ENCODE peak calls at places on chromosomes 3 and 15, in four cellular contexts. V is CD8-positive, alpha-beta T cell; O is K562; W is ascending aorta. X is an unnamed sample.

GRCh38 chr3:123635220-123635619 is 50.4 kb upstream of the HACD2 start:
- DNase-seq in W (peak), V (no peak), O (no peak), X (no peak)

GRCh38 chr15:92077353-92078080 is 224.0 kb downstream of the SLCO3A1 start:
- DNase-seq in V (no peak), O (peak), W (peak), X (no peak)

GRCh38 chr15:99589801-99590200 is 24.0 kb downstream of the MEF2A start:
- DNase-seq in O (no peak), V (no peak), W (no peak), X (no peak)

GRCh38 chr3:8623741-8624140 is 20.9 kb downstream of the SSUH2 start:
- DNase-seq in V (no peak), W (no peak), O (no peak), X (no peak)

GRCh38 chr3:32176989-32177701 is 61.3 kb upstream of the CMTM8 start:
- DNase-seq in O (peak), V (no peak), W (no peak), X (no peak)

GRCh38 chr3:64188810-64189560 is 36.3 kb downstream of the PRICKLE2 start:
- DNase-seq in O (no peak), V (no peak), W (peak), X (peak)

GRCh38 chr3:31777092-31777491 is 204.0 kb downstream of the OSBPL10 start:
- DNase-seq in V (no peak), O (no peak), W (no peak), X (no peak)

GRCh38 chr3:53677406-53677805 is 168.8 kb downstream of the CHDH start:
- DNase-seq in V (no peak), W (no peak), O (peak), X (no peak)

GRCh38 chr3:3200632-3201212 is 21.2 kb upstream of the CRBN start:
- DNase-seq in V (no peak), W (peak), O (peak), X (no peak)

GRCh38 chr3:172678068-172678467 is 32.8 kb downstream of the NCEH1 start:
- DNase-seq in V (no peak), W (no peak), O (no peak), X (no peak)

GRCh38 chr3:46868948-46869347 is 5.7 kb upstream of the MYL3 start:
- DNase-seq in W (no peak), V (no peak), O (no peak), X (no peak)

GRCh38 chr3:137692803-137693431 is 71.2 kb upstream of the SOX14 start:
- DNase-seq in O (peak), V (no peak), W (no peak), X (no peak)

GRCh38 chr15:34733621-34734020 is 21.2 kb downstream of the GJD2 start:
- DNase-seq in V (no peak), O (no peak), W (no peak), X (no peak)

GRCh38 chr3:138686771-138687221 is 78.2 kb downstream of the FAIM start:
- DNase-seq in W (no peak), V (no peak), O (peak), X (peak)

GRCh38 chr3:19264424-19264823 is 116.1 kb downstream of the KCNH8 start:
- DNase-seq in V (no peak), W (no peak), O (no peak), X (no peak)

GRCh38 chr3:49867871-49868321 is 1.8 kb downstream of the CAMKV start:
- DNase-seq in W (no peak), V (no peak), O (peak), X (no peak)

GRCh38 chr3:24375947-24376384 is 118.7 kb downstream of the THRB start:
- DNase-seq in V (no peak), O (peak), W (no peak), X (no peak)

GRCh38 chr15:56608993-56609392 is 124.3 kb downstream of the ZNF280D start:
- DNase-seq in O (no peak), W (no peak), V (no peak), X (no peak)

DNA sequence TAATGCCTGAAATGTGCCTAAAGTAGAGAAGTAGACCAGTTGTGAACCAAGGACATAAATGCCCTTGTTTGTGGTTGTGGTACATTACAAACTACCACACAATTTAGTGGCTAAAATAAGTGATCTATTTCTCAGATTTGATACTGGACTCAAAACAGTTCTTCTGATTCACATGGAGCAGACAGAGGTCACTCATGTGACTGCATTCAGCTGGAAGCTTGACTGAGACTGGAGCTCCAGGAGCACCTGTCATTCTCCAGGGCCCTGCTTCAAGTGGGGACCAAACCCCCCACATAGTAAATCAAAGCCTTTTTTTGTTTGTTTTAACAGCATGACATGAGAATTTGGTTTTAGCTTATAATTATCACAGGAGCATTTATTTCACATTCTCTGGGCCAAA is 301.2 kb downstream of the OXSM start:
- DNase-seq in W (no peak), O (no peak), V (no peak), X (no peak)
- TF ChIP-seq CTCF in W (no peak), O (no peak), V (no peak), X (no peak)

DNA sequence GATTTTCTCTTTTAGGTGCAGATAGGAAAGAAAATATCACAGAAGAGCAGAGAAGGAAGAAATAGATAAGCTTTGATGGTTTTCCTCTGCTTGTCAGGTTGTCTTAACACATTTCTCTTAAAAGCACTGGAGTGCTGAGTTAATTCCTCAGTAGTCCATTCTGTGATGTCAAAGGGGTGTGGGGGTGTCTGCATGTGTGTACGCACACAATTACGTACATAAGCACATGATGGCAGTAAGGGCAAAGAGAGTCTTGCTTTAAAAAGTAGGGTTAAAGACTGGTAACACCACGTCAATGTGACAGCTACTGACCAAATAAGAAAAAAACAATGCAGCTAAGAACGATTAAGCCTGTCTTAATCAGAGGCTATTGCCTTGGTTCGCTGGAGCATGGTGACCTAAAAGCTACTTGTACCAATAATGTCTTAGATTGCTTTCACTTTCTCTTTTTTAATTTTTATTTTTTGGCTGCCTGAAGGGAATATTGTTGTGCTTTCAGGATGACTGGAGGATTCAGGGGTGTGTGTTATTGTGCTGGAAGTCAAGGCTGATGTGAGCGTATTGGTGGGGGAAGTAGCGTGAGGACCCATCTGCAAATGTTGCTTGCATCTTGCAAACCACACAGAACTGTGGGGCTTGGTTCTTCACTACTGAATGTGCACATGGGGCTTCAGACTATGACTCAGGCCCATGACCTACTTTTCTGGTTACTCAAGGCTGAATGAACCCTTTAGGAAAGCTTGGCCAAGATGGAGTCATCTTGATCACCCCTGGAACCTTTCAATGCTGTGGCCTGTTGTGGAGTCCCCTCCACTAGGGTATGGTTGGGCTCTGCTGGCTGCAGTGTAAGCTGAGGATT is 417.8 kb upstream of the TPM1 start:
- DNase-seq in W (no peak), V (no peak), O (no peak), X (no peak)
- H3K4me3 ChIP-seq in W (peak), V (no peak), O (no peak), X (peak)

GRCh38 chr3:194928831-194929594 is 243.3 kb downstream of the FAM43A start:
- DNase-seq in V (no peak), O (peak), W (no peak), X (no peak)
- TF ChIP-seq CTCF in V (no peak), O (peak), W (peak), X (no peak)

GRCh38 chr15:89112341-89112971 is 24.2 kb downstream of the ABHD2 start:
- DNase-seq in O (no peak), V (no peak), W (peak), X (no peak)

GRCh38 chr15:89116404-89116803 is 28.1 kb downstream of the ABHD2 start:
- DNase-seq in O (no peak), W (no peak), V (no peak), X (no peak)

GRCh38 chr15:89115547-89115946 is 27.3 kb downstream of the ABHD2 start:
- DNase-seq in W (no peak), V (no peak), O (no peak), X (no peak)

GRCh38 chr15:89113263-89113662 is 25.0 kb downstream of the ABHD2 start:
- DNase-seq in V (no peak), O (no peak), W (no peak), X (no peak)

GRCh38 chr15:89114974-89115373 is 26.7 kb downstream of the ABHD2 start:
- DNase-seq in V (no peak), O (no peak), W (no peak), X (no peak)
- H3K4me3 ChIP-seq in V (no peak), O (no peak), W (no peak), X (no peak)